ENCODE peak calls at places on chromosomes 7 and 10, in six cellular contexts. X, N, D, L, G and B are unnamed samples.

GRCh38 chr7:22578048-22578770 is 78.2 kb upstream of the STEAP1B start:
- DNase-seq in X (no peak), L (no peak), G (no peak), D (no peak), N (no peak), B (no peak)

GRCh38 chr7:138257459-138258193 is 181.4 kb downstream of the AKR1D1 start:
- DNase-seq in N (peak), D (peak), L (no peak), X (no peak), G (peak), B (no peak)

GRCh38 chr7:151864081-151864480 is 12.8 kb downstream of the PRKAG2 start:
- DNase-seq in N (no peak), G (no peak), X (no peak), L (no peak), D (no peak), B (no peak)

GRCh38 chr10:100800931-100801330 is 55.5 kb downstream of the PAX2 start:
- DNase-seq in L (no peak), G (no peak), N (no peak), D (no peak), X (no peak), B (no peak)

GRCh38 chr7:12788171-12788570 is 100.7 kb downstream of the ARL4A start:
- DNase-seq in X (no peak), L (no peak), D (no peak), N (no peak), G (no peak), B (no peak)

GRCh38 chr7:74412061-74412460 is 41.6 kb upstream of the GTF2IRD1 start:
- DNase-seq in N (peak), D (no peak), G (no peak), L (no peak), X (no peak), B (no peak)

GRCh38 chr7:88885131-88885530 is 89.6 kb upstream of the TEX47 start:
- DNase-seq in D (no peak), L (no peak), X (no peak), N (no peak), G (no peak), B (no peak)

GRCh38 chr10:6062101-6062771 is at the start of gene IL2RA:
- DNase-seq in X (no peak), N (no peak), D (no peak), L (no peak), G (no peak), B (no peak)

GRCh38 chr7:155584763-155585531 is 38.6 kb upstream of the CNPY1 start:
- DNase-seq in N (peak), D (no peak), L (no peak), G (no peak), X (no peak), B (no peak)

GRCh38 chr7:157519246-157519645 is 182.4 kb downstream of the DNAJB6 start:
- DNase-seq in L (no peak), N (no peak), G (no peak), X (no peak), D (no peak), B (no peak)

GRCh38 chr10:20492447-20492846 is 404.7 kb downstream of the NEBL start:
- DNase-seq in L (no peak), D (no peak), G (no peak), N (no peak), X (no peak), B (peak)

GRCh38 chr7:54839538-54840213 is 80.7 kb upstream of the SEC61G start:
- DNase-seq in D (peak), X (peak), N (no peak), L (no peak), G (peak), B (peak)

GRCh38 chr10:30553018-30553624 is 76.4 kb downstream of the LYZL2 start:
- DNase-seq in G (peak), N (peak), X (peak), D (no peak), L (no peak), B (peak)

GRCh38 chr10:75924309-75924920 is 493.0 kb downstream of the LRMDA start:
- DNase-seq in D (no peak), X (no peak), N (no peak), L (no peak), G (no peak), B (no peak)

GRCh38 chr7:44097064-44097932 is 6.8 kb upstream of the AEBP1 start:
- DNase-seq in G (no peak), L (peak), X (no peak), D (no peak), N (no peak), B (no peak)

GRCh38 chr7:47351233-47352154 is 230.4 kb downstream of the TNS3 start:
- DNase-seq in D (no peak), L (no peak), X (peak), G (no peak), N (no peak), B (no peak)

GRCh38 chr10:76973515-76974289 is 663.9 kb downstream of the KCNMA1 start:
- DNase-seq in N (no peak), D (no peak), X (no peak), L (no peak), G (no peak), B (no peak)

GRCh38 chr7:80478683-80479082 is 33.2 kb downstream of the GNAT3 start:
- DNase-seq in D (no peak), N (no peak), X (no peak), G (no peak), L (no peak), B (peak)

GRCh38 chr7:31073486-31074383 is 21.6 kb downstream of the ADCYAP1R1 start:
- DNase-seq in G (no peak), D (no peak), X (no peak), L (no peak), N (no peak), B (no peak)

GRCh38 chr10:100340948-100341847 is 5.8 kb upstream of the SCD start:
- DNase-seq in L (no peak), D (peak), N (no peak), X (no peak), G (no peak), B (no peak)

GRCh38 chr7:127776776-127777390 is 124.9 kb downstream of the SND1 start:
- DNase-seq in X (no peak), D (no peak), G (no peak), L (no peak), N (no peak), B (no peak)

GRCh38 chr10:92969151-92969550 is 91.4 kb upstream of the CYP26C1 start:
- DNase-seq in L (no peak), N (no peak), G (no peak), D (no peak), X (no peak), B (no peak)

GRCh38 chr7:49774459-49775064 is 1.1 kb downstream of the VWC2 start:
- DNase-seq in N (no peak), G (peak), X (peak), L (no peak), D (no peak), B (peak)

GRCh38 chr10:113058175-113058961 is 108.3 kb downstream of the TCF7L2 start:
- DNase-seq in D (peak), G (no peak), N (no peak), X (no peak), L (no peak), B (peak)

GRCh38 chr7:47326808-47327207 is 255.1 kb downstream of the TNS3 start:
- DNase-seq in D (no peak), L (no peak), G (peak), X (no peak), N (no peak), B (no peak)

GRCh38 chr7:37349979-37350590 is 98.6 kb downstream of the ELMO1 start:
- DNase-seq in L (no peak), G (no peak), D (no peak), X (no peak), N (no peak), B (no peak)

GRCh38 chr7:132345030-132345429 is 231.2 kb downstream of the PLXNA4 start:
- DNase-seq in N (no peak), D (no peak), X (no peak), G (no peak), L (no peak), B (no peak)

GRCh38 chr10:31358688-31359330 is 39.8 kb downstream of the ZEB1 start:
- DNase-seq in D (no peak), X (no peak), G (no peak), N (no peak), L (no peak), B (no peak)

GRCh38 chr7:145212050-145212449 is 376.2 kb upstream of the TPK1 start:
- DNase-seq in L (no peak), X (no peak), G (no peak), N (no peak), D (no peak), B (no peak)

GRCh38 chr7:107785170-107785569 is 17.9 kb downstream of the SLC26A3 start:
- DNase-seq in D (no peak), N (no peak), X (no peak), L (no peak), G (no peak), B (no peak)

GRCh38 chr7:121401896-121402295 is 5.8 kb upstream of the FAM3C start:
- DNase-seq in X (no peak), N (no peak), G (no peak), L (no peak), D (no peak), B (no peak)

GRCh38 chr7:71652551-71652950 is 520.6 kb downstream of the GALNT17 start:
- DNase-seq in X (no peak), L (no peak), G (no peak), N (no peak), D (no peak), B (peak)

DNA sequence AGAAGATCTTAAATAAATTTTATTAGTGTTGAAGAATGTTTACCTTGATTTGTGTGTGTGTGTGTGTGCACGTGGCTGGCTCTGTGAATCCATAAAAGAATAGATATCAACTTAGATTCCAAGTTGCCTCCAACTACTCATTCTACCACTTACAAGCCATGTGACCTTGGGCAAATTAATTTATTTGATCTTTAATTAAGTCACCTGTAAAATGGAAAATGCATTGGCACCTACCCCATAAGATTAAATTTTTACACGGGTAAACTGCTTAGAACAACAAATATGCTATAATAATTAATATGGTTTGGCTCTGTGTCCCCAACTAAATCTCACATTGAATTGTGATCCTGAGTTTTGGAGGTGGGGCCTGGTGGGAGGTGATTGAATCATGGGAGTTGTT is 604.9 kb upstream of the NRG3 start:
- DNase-seq in D (no peak), L (no peak), G (no peak), N (no peak), X (no peak), B (no peak)
- TF ChIP-seq CREB1 in D (no peak), L (no peak), G (no peak), N (no peak), X (no peak), B (no peak)

DNA sequence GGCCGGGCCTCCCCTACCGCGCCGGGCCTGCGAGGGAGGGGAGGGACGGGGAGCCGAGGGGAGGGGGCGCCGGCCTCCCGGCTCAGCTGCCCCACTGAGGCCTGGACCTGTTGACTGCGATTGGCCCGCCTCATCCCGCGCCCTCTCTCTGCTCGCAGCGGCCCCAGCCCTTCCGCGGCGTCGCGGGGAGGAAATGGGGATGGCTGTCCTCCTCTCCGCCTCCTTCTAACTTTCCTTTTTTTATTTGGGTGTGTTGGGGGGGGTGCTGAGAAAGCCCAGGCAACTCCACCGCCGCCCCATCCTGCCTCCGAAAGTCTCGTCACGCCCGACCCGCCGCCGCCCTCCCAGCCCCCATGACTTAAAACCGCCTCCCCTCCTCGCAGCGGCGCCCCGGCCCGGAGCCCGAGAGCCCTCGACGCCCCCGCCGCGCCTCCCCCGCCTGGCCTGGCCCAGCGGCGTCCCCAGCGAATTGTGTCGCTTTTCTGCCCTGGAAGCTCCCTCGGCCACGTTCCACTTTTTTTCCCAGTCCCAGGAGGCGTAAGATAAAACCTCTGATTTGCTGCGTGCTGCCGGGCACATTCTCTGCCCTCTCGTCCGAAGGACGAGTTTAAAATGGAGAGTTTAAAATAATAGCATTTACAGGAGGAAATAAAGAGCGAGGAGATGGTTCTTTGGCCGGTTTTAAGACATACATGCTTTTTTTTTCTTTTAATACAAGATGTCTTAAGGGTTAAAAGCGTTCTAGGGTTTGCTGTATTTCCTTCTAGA is 886 bp upstream of the SKIDA1 start:
- DNase-seq in N (no peak), X (peak), D (peak), G (peak), L (no peak), B (peak)
- TF ChIP-seq CREB1 in N (no peak), X (no peak), D (no peak), G (no peak), L (peak), B (no peak)

GRCh38 chr7:8982338-8982994 is 549.1 kb downstream of the NXPH1 start:
- DNase-seq in D (no peak), G (no peak), X (no peak), L (no peak), N (no peak), B (peak)
- TF ChIP-seq CREB1 in D (no peak), G (no peak), X (no peak), L (no peak), N (no peak), B (no peak)

GRCh38 chr7:98242342-98242741 is 9.7 kb downstream of the TECPR1 start:
- DNase-seq in X (no peak), D (no peak), L (no peak), G (no peak), N (no peak), B (no peak)

GRCh38 chr7:98241674-98242241 is 10.3 kb downstream of the TECPR1 start:
- DNase-seq in X (no peak), N (no peak), L (no peak), D (no peak), G (no peak), B (no peak)

GRCh38 chr7:98238976-98239375 is 13.1 kb downstream of the TECPR1 start:
- DNase-seq in G (no peak), N (no peak), X (no peak), L (no peak), D (no peak), B (no peak)

GRCh38 chr7:98242934-98243333 is 9.1 kb downstream of the TECPR1 start:
- DNase-seq in G (no peak), X (no peak), L (no peak), D (no peak), N (no peak), B (no peak)

DNA sequence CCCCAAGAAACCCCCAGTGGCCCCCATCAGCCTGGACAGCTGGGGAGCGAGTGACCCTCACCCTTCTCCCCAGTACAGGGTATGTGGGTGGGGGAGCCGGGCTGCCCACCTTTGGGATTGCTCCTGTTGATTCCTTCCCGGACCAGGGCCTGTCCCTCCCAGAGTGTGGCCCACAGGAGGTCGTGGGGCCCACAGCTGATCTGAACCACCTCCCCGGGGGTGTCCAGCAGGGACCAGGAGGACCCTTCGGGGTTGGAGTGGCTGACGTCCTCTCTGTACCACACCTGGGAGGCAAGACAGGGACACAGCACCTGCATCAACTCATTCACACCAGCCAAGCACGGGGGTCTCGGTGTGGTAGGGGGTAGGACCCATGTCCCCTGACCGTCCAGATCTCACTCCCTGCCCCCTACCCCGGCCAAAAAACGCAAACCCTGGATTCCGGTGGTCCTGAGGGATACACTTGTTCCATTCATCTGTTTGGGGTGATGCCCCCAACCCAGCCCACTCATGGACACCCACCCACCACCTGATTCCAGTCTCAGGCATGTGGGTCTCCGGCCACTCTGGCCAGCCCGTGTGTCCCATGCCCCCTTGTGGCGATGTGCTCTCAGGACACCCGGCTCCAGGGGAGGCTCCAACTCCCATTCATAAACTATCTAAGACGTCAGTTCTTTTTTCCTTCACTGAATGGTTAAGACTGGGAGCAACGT is 10.9 kb downstream of the TECPR1 start:
- DNase-seq in G (peak), L (no peak), N (peak), X (peak), D (peak), B (peak)
- TF ChIP-seq CREB1 in G (no peak), L (no peak), N (no peak), X (no peak), D (no peak), B (no peak)

GRCh38 chr10:103246328-103246727 is 641 bp downstream of the RPEL1 start:
- DNase-seq in L (no peak), G (no peak), X (no peak), D (no peak), N (no peak), B (no peak)

GRCh38 chr10:103244663-103245271 is 920 bp upstream of the RPEL1 start:
- DNase-seq in N (peak), G (peak), L (peak), D (peak), X (peak), B (peak)

GRCh38 chr10:103238506-103239252 is 7.0 kb upstream of the RPEL1 start:
- DNase-seq in N (no peak), L (no peak), G (no peak), X (peak), D (peak), B (peak)

GRCh38 chr10:103235775-103236174 is 9.9 kb upstream of the RPEL1 start:
- DNase-seq in G (no peak), L (no peak), D (no peak), N (no peak), X (no peak), B (no peak)

DNA sequence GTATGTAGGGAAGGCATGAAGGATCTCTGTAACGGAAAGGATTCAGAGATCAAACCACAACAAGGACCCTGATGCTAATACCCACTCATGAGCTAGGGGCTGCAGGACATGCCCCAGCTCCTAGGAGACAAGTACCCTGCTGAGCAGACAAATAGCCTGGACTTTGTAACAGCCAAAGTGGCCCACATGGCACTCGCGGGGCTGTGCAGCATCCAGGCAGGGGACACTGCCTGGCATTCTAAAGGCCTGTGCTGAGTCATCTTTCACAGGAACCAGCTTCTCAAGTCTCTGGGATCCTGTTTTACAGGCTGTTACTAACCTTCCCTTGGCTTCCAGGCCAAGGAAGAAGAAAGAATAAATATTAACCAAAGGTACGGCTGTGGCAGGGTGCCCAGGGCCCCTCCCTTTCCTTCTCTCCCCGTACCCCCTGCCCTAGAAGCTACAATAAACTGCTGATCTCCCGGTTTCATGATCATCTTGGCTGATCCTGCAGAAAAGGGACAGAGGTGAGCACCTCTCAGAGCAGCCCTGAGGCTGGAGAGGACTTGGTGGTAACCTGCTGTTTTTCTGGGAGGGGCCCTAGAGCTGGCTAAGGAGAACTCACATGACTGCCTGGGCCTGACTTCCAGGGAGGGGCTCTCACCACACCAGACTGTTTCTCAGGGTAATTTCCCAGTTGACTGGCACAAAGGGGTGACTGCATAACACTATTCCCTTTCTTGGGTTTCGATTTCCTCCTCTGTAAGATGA is 4.2 kb upstream of the RPEL1 start:
- DNase-seq in L (no peak), X (no peak), N (no peak), D (peak), G (no peak), B (peak)
- TF ChIP-seq CREB1 in L (no peak), X (no peak), N (no peak), D (no peak), G (no peak), B (no peak)